ENCODE peak calls at places on chromosomes 11 and 22, in four cellular contexts. S is body of pancreas; N is CD4-positive, alpha-beta memory T cell; B is SK-N-SH. J is an unnamed sample. For H3K36me3, the result is how much of the 10 kb centered on the place peaks cover.

GRCh38 chr22:23315341-23315917 is 135.1 kb downstream of the BCR start:
- DNase-seq in B (peak), N (no peak), S (peak), J (peak)

GRCh38 chr11:119101367-119101758 is 290 bp downstream of the DPAGT1 start:
- DNase-seq in B (peak), N (no peak), S (no peak), J (peak)

GRCh38 chr22:27212081-27212480 is 554.7 kb downstream of the MIAT start:
- DNase-seq in N (no peak), S (no peak), B (no peak), J (no peak)

GRCh38 chr11:37595845-37596244 is 997.8 kb upstream of the RAG2 start:
- DNase-seq in S (no peak), B (no peak), N (no peak), J (no peak)

GRCh38 chr11:122214567-122214966 is 98.6 kb upstream of the BLID start:
- DNase-seq in B (no peak), N (no peak), S (no peak), J (no peak)

GRCh38 chr11:45374130-45374529 is 88.0 kb upstream of the SYT13 start:
- DNase-seq in B (no peak), S (no peak), N (no peak), J (no peak)

GRCh38 chr11:131865860-131866259 is 495.4 kb downstream of the NTM start:
- DNase-seq in B (no peak), N (no peak), S (no peak), J (no peak)

GRCh38 chr22:18970948-18971315 is 34.8 kb upstream of the PRODH start:
- DNase-seq in N (no peak), B (peak), S (no peak), J (peak)

GRCh38 chr11:132904566-132904965 is 627.7 kb downstream of the OPCML start:
- DNase-seq in B (no peak), S (no peak), N (no peak), J (no peak)

GRCh38 chr11:82899191-82899820 is 924 bp downstream of the PRCP start:
- DNase-seq in S (no peak), N (peak), B (no peak), J (no peak)

GRCh38 chr11:110000045-110000502 is 93.1 kb upstream of the ZC3H12C start:
- DNase-seq in S (no peak), N (no peak), B (no peak), J (no peak)

GRCh38 chr11:26243426-26243825 is 88.5 kb upstream of the ANO3 start:
- DNase-seq in B (no peak), N (no peak), S (no peak), J (no peak)

GRCh38 chr11:69388661-69389060 is 92.8 kb upstream of the LINC01488 start:
- DNase-seq in S (no peak), B (no peak), N (no peak), J (no peak)

GRCh38 chr22:37212174-37212906 is at the start of gene SSTR3:
- DNase-seq in B (peak), S (peak), N (no peak), J (peak)

GRCh38 chr22:48868554-48868953 is 959.1 kb downstream of the BRD1 start:
- DNase-seq in B (no peak), S (no peak), N (no peak), J (no peak)

GRCh38 chr22:24809331-24809730 is 3.3 kb downstream of the SGSM1 start:
- DNase-seq in S (peak), B (peak), N (no peak), J (no peak)

DNA sequence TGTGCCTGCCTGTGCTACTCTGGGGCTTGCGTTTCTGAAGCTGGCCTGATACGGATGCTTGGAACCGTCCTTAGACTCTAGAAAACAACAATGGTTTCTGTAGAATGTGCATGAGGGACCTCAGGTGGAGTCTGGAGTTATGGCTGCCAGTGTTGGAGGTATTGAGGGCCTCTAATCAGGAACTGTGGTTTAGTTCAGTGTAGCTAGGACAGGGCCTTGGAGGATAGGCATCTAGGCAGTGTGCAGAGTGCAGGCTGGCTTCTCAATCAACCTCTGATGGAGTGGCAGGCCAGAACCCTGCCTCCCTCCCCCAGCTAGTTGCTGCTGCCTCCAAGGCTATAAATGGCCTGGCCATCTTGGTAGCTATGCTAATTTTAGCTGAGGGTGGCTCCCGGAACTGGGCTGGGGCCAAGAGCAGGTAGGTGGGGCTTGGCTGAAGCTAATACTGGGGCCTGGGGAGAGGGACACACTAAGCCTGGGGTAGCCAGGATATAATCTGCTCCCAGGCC is 4.0 kb downstream of the STIM1 start:
- DNase-seq in B (no peak), S (peak), N (no peak), J (peak)
- H3K4me3 ChIP-seq in B (no peak), S (no peak), N (peak), J (no peak)

GRCh38 chr22:46708766-46709330 is 29.2 kb downstream of the CERK start:
- DNase-seq in S (no peak), B (no peak), N (no peak), J (no peak)

GRCh38 chr22:46706060-46706459 is 32.0 kb downstream of the CERK start:
- DNase-seq in S (no peak), B (no peak), N (no peak), J (no peak)

GRCh38 chr22:46710842-46711241 is 27.2 kb downstream of the CERK start:
- DNase-seq in S (no peak), N (no peak), B (no peak), J (no peak)

GRCh38 chr22:46707305-46707704 is 30.7 kb downstream of the CERK start:
- DNase-seq in S (no peak), N (no peak), B (no peak), J (no peak)

DNA sequence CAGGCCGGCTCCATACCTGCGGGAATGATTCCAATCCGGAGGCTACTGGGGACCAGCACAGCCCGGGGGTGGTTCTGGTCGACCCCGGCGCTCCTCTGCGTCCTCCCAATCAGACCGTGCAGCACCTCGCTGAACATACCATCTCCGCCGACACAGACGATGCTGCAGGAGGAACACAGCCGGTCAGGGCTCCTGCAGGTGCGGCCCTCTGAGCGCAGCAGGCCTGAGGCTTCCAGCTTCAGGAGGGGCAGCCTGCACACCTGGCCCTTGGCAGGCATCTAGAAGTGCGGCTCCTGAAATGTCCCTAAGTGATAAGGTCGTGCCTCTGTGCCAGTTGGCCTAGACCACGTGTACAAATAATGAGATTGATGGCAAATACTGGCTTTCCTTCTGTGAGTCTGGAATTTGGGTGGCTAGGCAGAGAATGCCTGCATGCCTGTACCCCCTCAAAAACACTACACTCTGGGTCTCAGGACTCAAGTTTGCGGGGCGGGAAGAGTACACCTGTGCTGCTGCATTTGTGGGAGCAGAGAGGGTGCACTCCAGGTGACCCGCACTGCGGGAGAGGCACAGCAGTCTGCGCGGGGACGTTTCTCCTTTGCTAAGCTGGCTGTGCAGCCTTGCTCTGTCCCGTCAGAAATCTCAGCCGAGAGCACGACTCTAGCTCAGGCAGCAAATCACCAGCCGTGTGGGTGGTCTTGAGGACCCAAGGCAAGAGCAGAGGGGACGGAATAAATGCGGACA is 30.1 kb downstream of the CERK start:
- DNase-seq in N (no peak), S (peak), B (no peak), J (no peak)
- H3K36me3 ChIP-seq in N (half or more), S (under half), B (under half), J (under half)

GRCh38 chr11:57457643-57458023 is 2.7 kb upstream of the RTN4RL2 start:
- DNase-seq in B (no peak), S (no peak), N (no peak), J (no peak)

GRCh38 chr11:57458410-57459111 is 1.8 kb upstream of the RTN4RL2 start:
- DNase-seq in S (peak), B (peak), N (peak), J (peak)

GRCh38 chr11:57456960-57457642 is 3.2 kb upstream of the RTN4RL2 start:
- DNase-seq in B (peak), N (peak), S (peak), J (peak)

GRCh38 chr11:57459112-57460016 is 964 bp upstream of the RTN4RL2 start:
- DNase-seq in S (no peak), N (peak), B (peak), J (peak)

GRCh38 chr11:57458060-57458409 is 2.3 kb upstream of the RTN4RL2 start:
- DNase-seq in N (no peak), B (no peak), S (no peak), J (no peak)
- H3K4me3 ChIP-seq in N (no peak), B (no peak), S (no peak), J (peak)

DNA sequence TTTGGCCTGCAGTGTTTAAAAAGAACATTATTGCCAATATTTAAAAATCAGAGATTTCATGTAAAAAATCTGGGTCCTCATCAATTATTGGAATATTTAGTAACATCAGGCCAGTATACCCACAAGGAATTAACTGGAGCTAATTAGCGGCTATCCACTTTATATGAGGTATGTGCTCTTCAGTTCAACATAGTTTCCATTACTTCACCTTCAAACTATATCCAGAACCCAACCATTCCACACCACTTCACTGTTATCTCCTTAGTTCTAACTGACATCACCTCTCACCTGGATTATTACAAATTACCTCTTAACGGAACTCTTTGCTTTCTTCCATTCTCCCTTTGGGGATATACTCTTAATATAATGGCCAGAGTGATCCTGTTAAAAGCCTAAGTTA is 64.7 kb downstream of the DENND5A start:
- DNase-seq in B (no peak), N (no peak), S (no peak), J (no peak)
- H3K36me3 ChIP-seq in B (under half), N (under half), S (under half), J (under half)

GRCh38 chr11:31783264-31783663 is 27.9 kb downstream of the PAX6 start:
- DNase-seq in N (no peak), S (no peak), B (no peak), J (no peak)
- H3K4me3 ChIP-seq in N (no peak), S (no peak), B (no peak), J (no peak)

GRCh38 chr22:40826984-40827741 is 8.0 kb upstream of the SLC25A17 start:
- DNase-seq in B (no peak), N (no peak), S (no peak), J (no peak)

GRCh38 chr22:40834628-40835027 is 15.5 kb upstream of the SLC25A17 start:
- DNase-seq in N (no peak), B (no peak), S (no peak), J (no peak)

GRCh38 chr22:40829131-40829530 is 10.0 kb upstream of the SLC25A17 start:
- DNase-seq in N (no peak), B (no peak), S (no peak), J (no peak)
- H3K36me3 ChIP-seq in N (half or more), B (under half), S (under half), J (under half)

GRCh38 chr11:125904678-125905077 is 370 bp downstream of the DDX25 start:
- DNase-seq in S (no peak), B (no peak), N (no peak), J (no peak)
- H3K4me3 ChIP-seq in S (no peak), B (no peak), N (no peak), J (peak)

GRCh38 chr11:65646288-65646734 is 8.4 kb downstream of the SIPA1 start:
- DNase-seq in N (no peak), B (no peak), S (no peak), J (no peak)
- H3K36me3 ChIP-seq in N (half or more), B (under half), S (under half), J (under half)

J was measured in H7.